ENCODE peak calls at places on chromosomes 7 and 10, in ten cellular contexts. S, B, I, U, R, D, N, F, V and J are unnamed samples.

GRCh38 chr10:79029478-79030390 is 39.0 kb upstream of the ZMIZ1 start:
- DNase-seq in S (no peak), B (no peak), I (no peak), U (no peak), R (peak), D (no peak), N (no peak), F (no peak), V (no peak), J (no peak)

GRCh38 chr7:32036557-32036956 is 33.6 kb downstream of the PDE1C start:
- DNase-seq in S (no peak), B (peak), I (no peak), U (no peak), R (no peak), D (no peak), N (no peak), F (no peak), V (no peak), J (no peak)

GRCh38 chr7:107035446-107035845 is 9.1 kb upstream of the PRKAR2B start:
- DNase-seq in S (no peak), B (peak), I (no peak), U (peak), R (no peak), D (no peak), N (no peak), F (no peak), V (no peak), J (no peak)

GRCh38 chr7:5452937-5453540 is 29.4 kb upstream of the TNRC18 start:
- DNase-seq in S (no peak), B (peak), I (no peak), U (no peak), R (peak), D (no peak), N (no peak), F (peak), V (no peak), J (no peak)

GRCh38 chr10:71713135-71714040 is 6.2 kb downstream of the C10orf105 start:
- DNase-seq in S (no peak), B (peak), I (peak), U (peak), R (peak), D (peak), N (peak), F (no peak), V (no peak), J (no peak)

GRCh38 chr7:107712025-107712424 is 31.9 kb upstream of the CBLL1 start:
- DNase-seq in S (no peak), B (no peak), I (no peak), U (no peak), R (no peak), D (no peak), N (no peak), F (no peak), V (no peak), J (no peak)

GRCh38 chr7:139733751-139734150 is 44.0 kb downstream of the HIPK2 start:
- DNase-seq in S (no peak), B (no peak), I (no peak), U (no peak), R (no peak), D (no peak), N (no peak), F (no peak), V (no peak), J (no peak)

GRCh38 chr10:26567349-26567721 is 129.2 kb downstream of the APBB1IP start:
- DNase-seq in S (no peak), B (no peak), I (no peak), U (no peak), R (no peak), D (no peak), N (no peak), F (no peak), V (no peak), J (no peak)

GRCh38 chr7:47088329-47089067 is 493.4 kb downstream of the TNS3 start:
- DNase-seq in S (no peak), B (peak), I (peak), U (no peak), R (peak), D (peak), N (peak), F (peak), V (no peak), J (peak)

GRCh38 chr7:112411186-112411795 is 39.0 kb upstream of the IFRD1 start:
- DNase-seq in S (no peak), B (peak), I (no peak), U (no peak), R (peak), D (peak), N (no peak), F (no peak), V (no peak), J (no peak)

GRCh38 chr10:66982792-66983481 is 57.1 kb downstream of the LRRTM3 start:
- DNase-seq in S (no peak), B (no peak), I (no peak), U (no peak), R (no peak), D (no peak), N (no peak), F (no peak), V (no peak), J (no peak)

GRCh38 chr10:132692311-132692710 is 93.6 kb downstream of the NKX6-2 start:
- DNase-seq in S (no peak), B (peak), I (no peak), U (no peak), R (no peak), D (no peak), N (no peak), F (no peak), V (no peak), J (no peak)

GRCh38 chr7:157832866-157833607 is 496.2 kb downstream of the DNAJB6 start:
- DNase-seq in S (no peak), B (no peak), I (no peak), U (no peak), R (no peak), D (no peak), N (no peak), F (no peak), V (no peak), J (no peak)

GRCh38 chr10:86512137-86512536 is 9.5 kb downstream of the WAPL start:
- DNase-seq in S (no peak), B (no peak), I (no peak), U (no peak), R (no peak), D (no peak), N (no peak), F (no peak), V (no peak), J (no peak)

GRCh38 chr10:78264361-78264760 is 230.7 kb downstream of the RPS24 start:
- DNase-seq in S (no peak), B (no peak), I (no peak), U (no peak), R (no peak), D (peak), N (no peak), F (no peak), V (no peak), J (no peak)

GRCh38 chr10:52472406-52473146 is 158.5 kb downstream of the DKK1 start:
- DNase-seq in S (no peak), B (no peak), I (no peak), U (no peak), R (no peak), D (no peak), N (no peak), F (no peak), V (no peak), J (no peak)

GRCh38 chr7:92916751-92917369 is 80.5 kb upstream of the CDK6 start:
- DNase-seq in S (no peak), B (peak), I (no peak), U (peak), R (no peak), D (no peak), N (no peak), F (peak), V (no peak), J (no peak)

GRCh38 chr10:30434273-30435067 is 486 bp downstream of the MAP3K8 start:
- DNase-seq in S (no peak), B (peak), I (peak), U (no peak), R (peak), D (peak), N (peak), F (peak), V (peak), J (no peak)

GRCh38 chr7:71871446-71871845 is 540.7 kb downstream of the CALN1 start:
- DNase-seq in S (no peak), B (no peak), I (no peak), U (no peak), R (no peak), D (no peak), N (no peak), F (no peak), V (no peak), J (no peak)

GRCh38 chr7:108012499-108013430 is 9.8 kb upstream of the LAMB1 start:
- DNase-seq in S (no peak), B (peak), I (no peak), U (no peak), R (no peak), D (no peak), N (no peak), F (no peak), V (no peak), J (no peak)

GRCh38 chr7:93601363-93601762 is 26.8 kb upstream of the CALCR start:
- DNase-seq in S (no peak), B (no peak), I (no peak), U (no peak), R (no peak), D (no peak), N (no peak), F (peak), V (no peak), J (no peak)

GRCh38 chr7:105643384-105643783 is 62.1 kb upstream of the EFCAB10 start:
- DNase-seq in S (no peak), B (no peak), I (peak), U (no peak), R (no peak), D (peak), N (no peak), F (peak), V (no peak), J (no peak)

GRCh38 chr7:45123913-45124312 is 12.4 kb upstream of the TBRG4 start:
- DNase-seq in S (no peak), B (no peak), I (no peak), U (no peak), R (no peak), D (no peak), N (no peak), F (peak), V (no peak), J (no peak)

GRCh38 chr10:42351745-42352144 is 286.6 kb downstream of the ZNF33B start:
- DNase-seq in S (no peak), B (no peak), I (no peak), U (no peak), R (no peak), D (no peak), N (no peak), F (no peak), V (no peak), J (no peak)

GRCh38 chr7:136140469-136140868 is 163.3 kb upstream of the MTPN start:
- DNase-seq in S (no peak), B (no peak), I (no peak), U (no peak), R (no peak), D (no peak), N (no peak), F (no peak), V (no peak), J (no peak)

GRCh38 chr10:127699311-127699710 is 37.7 kb upstream of the FOXI2 start:
- DNase-seq in S (no peak), B (no peak), I (no peak), U (no peak), R (no peak), D (no peak), N (no peak), F (no peak), V (no peak), J (no peak)

GRCh38 chr7:139582671-139583155 is 59.2 kb downstream of the CLEC2L start:
- DNase-seq in S (no peak), B (no peak), I (no peak), U (no peak), R (no peak), D (no peak), N (no peak), F (no peak), V (no peak), J (no peak)

GRCh38 chr7:50531928-50532327 is 33.3 kb downstream of the DDC start:
- DNase-seq in S (no peak), B (peak), I (no peak), U (no peak), R (no peak), D (no peak), N (no peak), F (no peak), V (no peak), J (no peak)

GRCh38 chr7:95199779-95200558 is 124.4 kb downstream of the PON1 start:
- DNase-seq in S (no peak), B (peak), I (peak), U (no peak), R (peak), D (no peak), N (peak), F (no peak), V (no peak), J (no peak)

GRCh38 chr10:132337019-132337418 is 5.0 kb downstream of the LRRC27 start:
- DNase-seq in S (no peak), B (no peak), I (no peak), U (no peak), R (no peak), D (no peak), N (peak), F (no peak), V (no peak), J (no peak)

GRCh38 chr10:77768046-77768445 is 130.4 kb upstream of the KCNMA1 start:
- DNase-seq in S (no peak), B (no peak), I (no peak), U (no peak), R (no peak), D (no peak), N (no peak), F (no peak), V (no peak), J (no peak)

GRCh38 chr7:7228967-7229366 is 46.6 kb downstream of the C1GALT1 start:
- DNase-seq in S (no peak), B (no peak), I (no peak), U (no peak), R (no peak), D (no peak), N (no peak), F (no peak), V (no peak), J (no peak)

GRCh38 chr7:158829021-158829341 is 328 bp downstream of the ESYT2 start:
- DNase-seq in S (no peak), B (peak), I (peak), U (no peak), R (peak), D (peak), N (peak), F (peak), V (no peak), J (no peak)

GRCh38 chr10:119896937-119897336 is 4.4 kb downstream of the SEC23IP start:
- DNase-seq in S (no peak), B (no peak), I (no peak), U (no peak), R (peak), D (no peak), N (no peak), F (no peak), V (peak), J (no peak)

GRCh38 chr7:27661776-27662489 is 750 bp downstream of the HIBADH start:
- DNase-seq in S (peak), B (peak), I (peak), U (no peak), R (peak), D (no peak), N (peak), F (no peak), V (peak), J (no peak)

GRCh38 chr7:1856161-1856965 is 186.3 kb downstream of the ELFN1 start:
- DNase-seq in S (no peak), B (no peak), I (no peak), U (no peak), R (no peak), D (no peak), N (no peak), F (peak), V (peak), J (no peak)

GRCh38 chr10:104642001-104642270 is 846 bp downstream of the SORCS3 start:
- DNase-seq in S (no peak), B (no peak), I (no peak), U (no peak), R (no peak), D (no peak), N (no peak), F (no peak), V (no peak), J (no peak)

GRCh38 chr10:104641150-104642000 is at the start of gene SORCS3:
- DNase-seq in S (no peak), B (no peak), I (no peak), U (no peak), R (no peak), D (no peak), N (no peak), F (peak), V (peak), J (no peak)

GRCh38 chr10:104639595-104640338 is 1.3 kb upstream of the SORCS3 start:
- DNase-seq in S (no peak), B (no peak), I (no peak), U (no peak), R (no peak), D (no peak), N (no peak), F (peak), V (no peak), J (no peak)

GRCh38 chr10:104640339-104641149 is 546 bp upstream of the SORCS3 start:
- DNase-seq in S (no peak), B (no peak), I (no peak), U (no peak), R (no peak), D (no peak), N (no peak), F (no peak), V (no peak), J (no peak)

GRCh38 chr10:104638861-104639594 is 2.1 kb upstream of the SORCS3 start:
- DNase-seq in S (no peak), B (no peak), I (no peak), U (no peak), R (no peak), D (no peak), N (no peak), F (peak), V (peak), J (no peak)
- TF ChIP-seq CTCF in S (no peak), B (no peak), I (no peak), U (peak), R (no peak), D (peak), N (no peak), F (peak), V (no peak), J (peak)

GRCh38 chr10:118310822-118311221 is 31.3 kb downstream of the FAM204A start:
- DNase-seq in S (no peak), B (peak), I (no peak), U (no peak), R (no peak), D (no peak), N (no peak), F (no peak), V (no peak), J (no peak)

GRCh38 chr10:118307237-118307636 is 34.9 kb downstream of the FAM204A start:
- DNase-seq in S (no peak), B (no peak), I (no peak), U (no peak), R (no peak), D (no peak), N (no peak), F (no peak), V (no peak), J (no peak)

GRCh38 chr10:118309911-118310310 is 32.2 kb downstream of the FAM204A start:
- DNase-seq in S (no peak), B (no peak), I (no peak), U (no peak), R (no peak), D (no peak), N (no peak), F (no peak), V (no peak), J (no peak)

GRCh38 chr10:118307768-118308347 is 34.3 kb downstream of the FAM204A start:
- DNase-seq in S (no peak), B (no peak), I (no peak), U (no peak), R (no peak), D (no peak), N (no peak), F (no peak), V (no peak), J (no peak)

GRCh38 chr10:118308664-118309063 is 33.5 kb downstream of the FAM204A start:
- DNase-seq in S (no peak), B (no peak), I (no peak), U (no peak), R (no peak), D (no peak), N (no peak), F (peak), V (no peak), J (no peak)
- TF ChIP-seq CTCF in S (no peak), B (peak), I (no peak), U (no peak), R (no peak), D (no peak), N (no peak), F (no peak), V (no peak), J (no peak)

DNA sequence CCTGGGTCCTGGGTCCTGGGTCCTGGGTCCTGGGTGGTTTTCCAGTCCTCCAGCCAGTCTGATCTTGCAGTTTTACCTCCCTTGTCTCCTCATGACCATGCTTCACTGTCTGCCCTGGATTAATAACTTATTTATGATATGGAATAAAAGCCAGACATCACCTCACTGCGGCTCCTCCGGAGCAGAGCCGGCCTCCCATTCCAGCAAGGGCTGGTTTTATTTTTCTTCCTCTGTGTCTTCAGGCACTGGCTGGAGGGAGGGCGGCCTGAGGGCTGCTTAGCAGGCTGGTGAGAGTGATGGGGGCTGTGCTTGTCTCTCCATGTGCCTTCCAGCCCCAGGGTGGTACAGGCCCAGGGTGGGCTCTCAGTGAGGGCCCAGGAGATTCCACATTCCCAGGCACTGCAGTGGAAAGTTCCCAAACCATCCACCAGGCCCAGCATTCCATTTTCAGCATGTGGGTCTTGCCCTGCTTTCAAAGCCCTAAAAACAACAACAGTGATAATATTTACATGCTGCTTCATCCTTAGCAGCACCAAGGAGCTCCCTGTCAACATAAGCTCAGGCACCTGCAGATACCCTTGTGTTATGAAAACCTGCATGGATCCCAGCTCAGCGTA is 12.6 kb downstream of the ADAMTS14 start:
- DNase-seq in S (no peak), B (no peak), I (no peak), U (no peak), R (no peak), D (no peak), N (no peak), F (no peak), V (no peak), J (no peak)
- TF ChIP-seq CTCF in S (no peak), B (no peak), I (no peak), U (no peak), R (no peak), D (no peak), N (no peak), F (no peak), V (no peak), J (no peak)

GRCh38 chr7:100428967-100429636 is 529 bp upstream of the MEPCE start:
- DNase-seq in S (peak), B (peak), I (peak), U (peak), R (peak), D (peak), N (peak), F (peak), V (peak), J (peak)
- TF ChIP-seq CTCF in S (no peak), B (no peak), I (peak), U (no peak), R (peak), D (no peak), N (no peak), F (no peak), V (no peak), J (no peak)

GRCh38 chr10:113819989-113820388 is 33.9 kb downstream of the DCLRE1A start:
- DNase-seq in S (no peak), B (no peak), I (no peak), U (no peak), R (no peak), D (no peak), N (no peak), F (no peak), V (no peak), J (no peak)

GRCh38 chr10:113825791-113826190 is 28.1 kb downstream of the DCLRE1A start:
- DNase-seq in S (no peak), B (peak), I (no peak), U (no peak), R (no peak), D (no peak), N (no peak), F (no peak), V (no peak), J (no peak)

GRCh38 chr10:113822174-113822573 is 31.7 kb downstream of the DCLRE1A start:
- DNase-seq in S (no peak), B (no peak), I (no peak), U (no peak), R (no peak), D (no peak), N (no peak), F (no peak), V (no peak), J (no peak)

GRCh38 chr10:113820507-113820906 is 33.4 kb downstream of the DCLRE1A start:
- DNase-seq in S (no peak), B (no peak), I (no peak), U (no peak), R (no peak), D (no peak), N (peak), F (peak), V (no peak), J (no peak)
- TF ChIP-seq CTCF in S (no peak), B (no peak), I (no peak), U (no peak), R (no peak), D (no peak), N (peak), F (peak), V (no peak), J (no peak)

GRCh38 chr10:59311025-59311424 is 51.3 kb downstream of the FAM13C start:
- DNase-seq in S (no peak), B (no peak), I (no peak), U (no peak), R (no peak), D (no peak), N (no peak), F (no peak), V (no peak), J (no peak)
- TF ChIP-seq CTCF in S (no peak), B (no peak), I (no peak), U (no peak), R (no peak), D (no peak), N (no peak), F (no peak), V (no peak), J (no peak)

DNA sequence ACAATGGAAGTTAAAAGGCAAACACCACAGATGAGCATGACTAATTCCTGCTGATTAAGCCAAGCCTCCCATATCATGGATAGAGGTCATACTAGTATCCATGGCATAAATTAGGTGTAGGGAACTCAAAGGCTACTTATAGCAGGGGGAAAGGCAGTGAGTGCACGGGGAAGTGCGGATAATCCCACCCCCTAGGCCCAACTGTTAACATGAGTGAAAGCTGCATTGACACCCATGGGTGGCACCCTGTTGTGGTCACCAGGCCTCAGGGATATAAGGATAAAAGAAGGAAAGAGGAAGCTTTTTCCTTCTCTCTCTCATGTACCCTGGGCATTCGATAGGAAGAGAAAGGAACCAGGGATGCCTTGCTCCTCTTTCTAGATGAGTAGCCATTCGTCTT is 161.9 kb downstream of the DGKB start:
- DNase-seq in S (no peak), B (no peak), I (no peak), U (no peak), R (no peak), D (no peak), N (no peak), F (no peak), V (no peak), J (no peak)
- TF ChIP-seq CTCF in S (no peak), B (no peak), I (no peak), U (no peak), R (no peak), D (no peak), N (no peak), F (no peak), V (no peak), J (no peak)